ENCODE peak calls at places on chromosomes 6 and 20, in five cellular contexts. C is NCI-H2081; F is activated naive CD4-positive, alpha-beta T cell treated with anti-CD3 and anti-CD28 coated beads, Interleukin-2, amount 50 U/mL, for 72 hours; Z is T1000; A is WTC11. U is an unnamed sample.

GRCh38 chr6:7108964-7109836 is 1.4 kb downstream of the RREB1 start:
- DNase-seq in A (peak), Z (no peak), F (peak), C (peak), U (peak)

GRCh38 chr20:36848078-36848660 is 27.8 kb upstream of the TLDC2 start:
- DNase-seq in F (no peak), Z (no peak), C (no peak), A (no peak), U (no peak)

GRCh38 chr6:169529931-169530761 is 171.7 kb downstream of the WDR27 start:
- DNase-seq in C (no peak), Z (no peak), F (peak), A (no peak), U (no peak)

GRCh38 chr6:138520463-138520862 is 21.2 kb upstream of the NHSL1 start:
- DNase-seq in A (no peak), Z (no peak), F (no peak), C (no peak), U (no peak)

GRCh38 chr20:19317240-19318069 is 105.0 kb downstream of the SLC24A3 start:
- DNase-seq in C (no peak), F (no peak), A (no peak), Z (no peak), U (no peak)

GRCh38 chr20:51095755-51096509 is 73.0 kb upstream of the KCNG1 start:
- DNase-seq in F (no peak), C (peak), A (no peak), Z (no peak), U (no peak)

GRCh38 chr20:54139188-54139587 is 34.6 kb downstream of the CYP24A1 start:
- DNase-seq in A (no peak), F (no peak), C (no peak), Z (no peak), U (no peak)

GRCh38 chr6:1901556-1901955 is 291.8 kb downstream of the FOXC1 start:
- DNase-seq in F (no peak), C (no peak), A (no peak), Z (no peak), U (no peak)

GRCh38 chr6:151352410-151353399 is 38.7 kb downstream of the ZBTB2 start:
- DNase-seq in C (no peak), Z (no peak), F (no peak), A (no peak), U (no peak)

GRCh38 chr6:158939255-158940170 is 60.5 kb downstream of the RSPH3 start:
- DNase-seq in F (no peak), Z (no peak), C (no peak), A (peak), U (no peak)

GRCh38 chr20:11195899-11196558 is 522.2 kb upstream of the JAG1 start:
- DNase-seq in C (no peak), F (no peak), Z (peak), A (no peak), U (no peak)

GRCh38 chr6:1390805-1391511 is 1.6 kb downstream of the FOXF2 start:
- DNase-seq in A (peak), F (no peak), C (no peak), Z (no peak), U (no peak)

GRCh38 chr20:13089950-13090469 is 81.2 kb downstream of the SPTLC3 start:
- DNase-seq in A (no peak), F (no peak), C (no peak), Z (no peak), U (no peak)

GRCh38 chr6:33430991-33431879 is 11.4 kb downstream of the SYNGAP1 start:
- DNase-seq in A (peak), F (peak), Z (no peak), C (peak), U (no peak)

GRCh38 chr6:108697646-108698161 is 137.0 kb downstream of the FOXO3 start:
- DNase-seq in Z (no peak), F (no peak), A (no peak), C (no peak), U (no peak)

GRCh38 chr6:144217264-144217663 is 66.9 kb downstream of the STX11 start:
- DNase-seq in C (no peak), F (no peak), Z (no peak), A (no peak), U (no peak)

GRCh38 chr6:106519460-106520394 is 109.6 kb downstream of the RTN4IP1 start:
- DNase-seq in A (no peak), F (peak), C (no peak), Z (peak), U (peak)

GRCh38 chr6:54431466-54431865 is 123.2 kb downstream of the TINAG start:
- DNase-seq in Z (no peak), F (no peak), C (no peak), A (no peak), U (no peak)

GRCh38 chr6:3285732-3286131 is 27.0 kb downstream of the PSMG4 start:
- DNase-seq in Z (no peak), C (no peak), A (peak), F (no peak), U (no peak)

GRCh38 chr6:126302191-126302590 is 37.7 kb upstream of the CENPW start:
- DNase-seq in A (no peak), F (no peak), Z (no peak), C (no peak), U (no peak)

GRCh38 chr20:10448270-10449156 is 13.4 kb downstream of the SLX4IP start:
- DNase-seq in A (no peak), C (no peak), Z (no peak), F (no peak), U (no peak)

GRCh38 chr6:25499851-25500250 is 152.2 kb upstream of the SCGN start:
- DNase-seq in F (no peak), C (no peak), Z (no peak), A (no peak), U (no peak)

GRCh38 chr6:27414996-27415395 is 26.4 kb downstream of the ZNF391 start:
- DNase-seq in C (no peak), Z (no peak), F (no peak), A (no peak), U (no peak)

GRCh38 chr6:137927777-137928218 is 60.7 kb downstream of the TNFAIP3 start:
- DNase-seq in Z (no peak), A (no peak), C (no peak), F (peak), U (peak)

GRCh38 chr6:112842338-112842700 is 495.2 kb downstream of the RFPL4B start:
- DNase-seq in F (no peak), C (no peak), Z (no peak), A (no peak), U (no peak)

GRCh38 chr20:31578448-31579138 is 26.5 kb upstream of the ID1 start:
- DNase-seq in F (no peak), A (peak), C (no peak), Z (no peak), U (no peak)

GRCh38 chr6:110514818-110515217 is 38.4 kb upstream of the SLC22A16 start:
- DNase-seq in C (no peak), Z (no peak), F (no peak), A (no peak), U (no peak)

GRCh38 chr6:166313255-166314070 is 5.3 kb upstream of the PRR18 start:
- DNase-seq in F (peak), A (peak), C (no peak), Z (no peak), U (no peak)

GRCh38 chr6:162099685-162100084 is 627.9 kb downstream of the PRKN start:
- DNase-seq in F (peak), C (no peak), A (no peak), Z (peak), U (peak)

GRCh38 chr6:117907600-117908245 is 659 bp downstream of the SLC35F1 start:
- DNase-seq in Z (no peak), A (peak), F (no peak), C (peak), U (no peak)

GRCh38 chr20:60091284-60091683 is 133.1 kb downstream of the CDH26 start:
- DNase-seq in A (no peak), C (no peak), F (no peak), Z (no peak), U (no peak)